ENCODE peak calls at places on chromosome 7, in four cellular contexts. T is heart left ventricle, R is ACHN, U is tibial nerve. W is an unnamed sample.

GRCh38 chr7:1889556-1890181 is 219.6 kb downstream of the ELFN1 start:
- DNase-seq in U (no peak), T (no peak), R (peak), W (peak)

GRCh38 chr7:24200407-24200806 is 83.6 kb upstream of the NPY start:
- DNase-seq in R (no peak), T (no peak), U (no peak), W (no peak)

GRCh38 chr7:121394709-121395140 is 1.4 kb downstream of the FAM3C start:
- DNase-seq in T (no peak), R (peak), U (no peak), W (no peak)

GRCh38 chr7:74625446-74625845 is 32.1 kb upstream of the GTF2I start:
- DNase-seq in T (no peak), R (peak), U (no peak), W (no peak)

GRCh38 chr7:36115448-36116321 is 37.4 kb upstream of the EEPD1 start:
- DNase-seq in T (peak), R (peak), U (no peak), W (peak)

GRCh38 chr7:134931487-134931886 is 54.8 kb upstream of the AGBL3 start:
- DNase-seq in U (no peak), T (peak), R (no peak), W (no peak)

GRCh38 chr7:156470399-156471320 is 169.9 kb upstream of the RNF32 start:
- DNase-seq in U (no peak), T (no peak), R (no peak), W (no peak)

GRCh38 chr7:1899201-1899600 is 229.1 kb downstream of the ELFN1 start:
- DNase-seq in R (no peak), U (no peak), T (no peak), W (peak)

GRCh38 chr7:24366901-24367300 is 82.9 kb downstream of the NPY start:
- DNase-seq in T (no peak), R (no peak), U (no peak), W (no peak)

GRCh38 chr7:5497158-5498103 is 73.8 kb upstream of the TNRC18 start:
- DNase-seq in T (no peak), R (no peak), U (no peak), W (no peak)

GRCh38 chr7:17971392-17971791 is 31.1 kb upstream of the SNX13 start:
- DNase-seq in R (peak), U (no peak), T (no peak), W (no peak)

GRCh38 chr7:134165266-134165665 is 38.1 kb downstream of the LRGUK start:
- DNase-seq in U (no peak), R (no peak), T (no peak), W (no peak)

GRCh38 chr7:129773328-129773731 is 161.8 kb downstream of the NRF1 start:
- DNase-seq in U (no peak), R (no peak), T (no peak), W (no peak)

W was measured in astrocyte of the cerebellum.